ENCODE peak calls at places on chromosomes 3 and 15, in seven cellular contexts. U is ureter; O is stimulated activated CD8-positive, alpha-beta memory T cell treated with anti-CD3 and anti-CD28 coated beads, Interleukin-4, amount 100 ng/mL, for 4 hours; H is Right ventricle myocardium superior; N is neural crest cell; I is Panc1; Y is activated CD4-positive, CD25-positive, alpha-beta regulatory T cell. C is an unnamed sample.

GRCh38 chr15:71747128-71748083 is 62.9 kb upstream of the NR2E3 start:
- DNase-seq in U (no peak), O (no peak), H (no peak), N (no peak), I (peak; percentile 95), Y (no peak), C (no peak)

GRCh38 chr15:78372880-78373279 is 32.7 kb downstream of the CRABP1 start:
- DNase-seq in U (no peak), O (no peak), H (no peak), N (no peak), I (no peak), Y (no peak), C (no peak)

GRCh38 chr15:70466895-70467529 is 296.3 kb downstream of the UACA start:
- DNase-seq in U (peak; percentile 57), O (peak; percentile 23), H (peak; percentile 70), N (peak; percentile 39), I (no peak), Y (no peak), C (no peak)

GRCh38 chr3:128081846-128082245 is 29.6 kb downstream of the SEC61A1 start:
- DNase-seq in U (no peak), O (no peak), H (no peak), N (no peak), I (no peak), Y (no peak), C (no peak)

GRCh38 chr3:86793786-86794185 is 197.2 kb downstream of the VGLL3 start:
- DNase-seq in U (no peak), O (no peak), H (no peak), N (no peak), I (peak; percentile 39), Y (no peak), C (no peak)

GRCh38 chr15:80550910-80551265 is 144.2 kb upstream of the ABHD17C start:
- DNase-seq in U (no peak), O (no peak), H (no peak), N (no peak), I (no peak), Y (no peak), C (no peak)

GRCh38 chr15:31489801-31490646 is 163.4 kb downstream of the KLF13 start:
- DNase-seq in U (peak; percentile 59), O (no peak), H (no peak), N (peak; percentile 32), I (no peak), Y (no peak), C (peak; percentile 61)

GRCh38 chr3:105997800-105998526 is 129.2 kb upstream of the CBLB start:
- DNase-seq in U (no peak), O (no peak), H (peak; percentile 42), N (no peak), I (no peak), Y (no peak), C (no peak)

GRCh38 chr3:50575372-50575771 is 6.0 kb downstream of the HEMK1 start:
- DNase-seq in U (no peak), O (no peak), H (no peak), N (no peak), I (no peak), Y (no peak), C (peak; percentile 60)

GRCh38 chr3:180036678-180037455 is at the start of gene PEX5L:
- DNase-seq in U (no peak), O (no peak), H (peak; percentile 43), N (peak; percentile 80), I (no peak), Y (no peak), C (peak; percentile 75)

GRCh38 chr15:76173317-76173834 is 113.6 kb downstream of the TMEM266 start:
- DNase-seq in U (no peak), O (no peak), H (no peak), N (no peak), I (no peak), Y (no peak), C (no peak)

GRCh38 chr3:193772389-193772788 is 179.4 kb downstream of the OPA1 start:
- DNase-seq in U (no peak), O (no peak), H (no peak), N (no peak), I (no peak), Y (no peak), C (no peak)

GRCh38 chr3:16927485-16927884 is 42.7 kb downstream of the PLCL2 start:
- DNase-seq in U (no peak), O (no peak), H (no peak), N (no peak), I (no peak), Y (no peak), C (no peak)

GRCh38 chr15:96218623-96219465 is 111.7 kb upstream of the NR2F2 start:
- DNase-seq in U (no peak), O (no peak), H (no peak), N (no peak), I (no peak), Y (no peak), C (no peak)

GRCh38 chr15:68315035-68315434 is 37.5 kb downstream of the FEM1B start:
- DNase-seq in U (no peak), O (no peak), H (no peak), N (no peak), I (no peak), Y (no peak), C (no peak)

GRCh38 chr3:78140866-78141658 is 1101.2 kb downstream of the ROBO2 start:
- DNase-seq in U (no peak), O (no peak), H (no peak), N (no peak), I (no peak), Y (no peak), C (no peak)

GRCh38 chr15:68096099-68096498 is 42.0 kb downstream of the PIAS1 start:
- DNase-seq in U (no peak), O (no peak), H (no peak), N (no peak), I (no peak), Y (no peak), C (no peak)

GRCh38 chr3:177441813-177442646 is 244.7 kb upstream of the TBL1XR1 start:
- DNase-seq in U (no peak), O (no peak), H (no peak), N (no peak), I (no peak), Y (no peak), C (no peak)

GRCh38 chr3:77605308-77605707 is 565.4 kb downstream of the ROBO2 start:
- DNase-seq in U (no peak), O (no peak), H (no peak), N (no peak), I (no peak), Y (no peak), C (no peak)

GRCh38 chr15:31472636-31473383 is 146.2 kb downstream of the KLF13 start:
- DNase-seq in U (peak; percentile 50), O (no peak), H (no peak), N (no peak), I (no peak), Y (no peak), C (peak; percentile 74)

GRCh38 chr3:72661115-72661457 is 187.2 kb downstream of the SHQ1 start:
- DNase-seq in U (peak; percentile 71), O (no peak), H (peak; percentile 80), N (no peak), I (no peak), Y (no peak), C (no peak)

GRCh38 chr3:28989646-28990089 is 291.2 kb upstream of the RBMS3 start:
- DNase-seq in U (no peak), O (no peak), H (no peak), N (no peak), I (no peak), Y (no peak), C (no peak)

GRCh38 chr3:88221726-88222125 is 72.0 kb downstream of the C3orf38 start:
- DNase-seq in U (no peak), O (no peak), H (no peak), N (no peak), I (no peak), Y (no peak), C (no peak)

GRCh38 chr3:48464713-48465221 is 18.2 kb downstream of the ATRIP start:
- DNase-seq in U (no peak), O (no peak), H (peak; percentile 41), N (no peak), I (no peak), Y (no peak), C (no peak)

GRCh38 chr3:11290743-11291680 is 18.8 kb downstream of the ATG7 start:
- DNase-seq in U (no peak), O (no peak), H (no peak), N (no peak), I (no peak), Y (no peak), C (no peak)

GRCh38 chr3:135927170-135927569 is 38.4 kb upstream of the PPP2R3A start:
- DNase-seq in U (no peak), O (no peak), H (no peak), N (no peak), I (no peak), Y (no peak), C (no peak)

GRCh38 chr3:37068031-37068430 is 74.7 kb downstream of the MLH1 start:
- DNase-seq in U (no peak), O (no peak), H (no peak), N (no peak), I (no peak), Y (no peak), C (no peak)

GRCh38 chr15:98881526-98882517 is 125.8 kb downstream of the PGPEP1L start:
- DNase-seq in U (no peak), O (no peak), H (no peak), N (no peak), I (no peak), Y (no peak), C (no peak)

GRCh38 chr15:77810180-77810579 is 177.5 kb upstream of the LINGO1 start:
- DNase-seq in U (no peak), O (no peak), H (no peak), N (no peak), I (no peak), Y (no peak), C (no peak)

C was measured in activated CD8-positive, alpha-beta memory T cell treated with anti-CD3 and anti-CD28 coated beads, Interleukin-2, amount 50 U/mL, for 48 hours.